ENCODE peak calls at places on chromosomes 2 and 18, in eight cellular contexts. C is RWPE2; I is NCI-H1105 treated with DMSO at 0.1 percent for 48 hours; V is stimulated activated CD8-positive, alpha-beta memory T cell treated with anti-CD3 and anti-CD28 coated beads, Interleukin-15, amount 100 ng/mL, for 48 hours; Y is T-helper 2 cell; J is dorsolateral prefrontal cortex; Q is amniotic stem cell; S is WTC11. P is an unnamed sample.

GRCh38 chr2:20501974-20502373 is 55.1 kb downstream of the RHOB start:
- DNase-seq in C (no peak), I (no peak), V (no peak), Y (no peak), J (no peak), Q (peak; percentile 53), S (no peak), P (no peak)

GRCh38 chr2:182917924-182918323 is 51.5 kb upstream of the FRZB start:
- DNase-seq in C (no peak), I (no peak), V (no peak), Y (no peak), J (no peak), Q (no peak), S (no peak), P (no peak)

GRCh38 chr18:3061581-3062416 is 48.9 kb upstream of the LPIN2 start:
- DNase-seq in C (no peak), I (no peak), V (peak; percentile 40), Y (peak; percentile 87), J (no peak), Q (no peak), S (no peak), P (no peak)

GRCh38 chr2:22143840-22144239 is 1020.1 kb downstream of the TDRD15 start:
- DNase-seq in C (no peak), I (no peak), V (no peak), Y (no peak), J (no peak), Q (no peak), S (no peak), P (no peak)

GRCh38 chr18:323253-323622 is 55.4 kb upstream of the THOC1 start:
- DNase-seq in C (no peak), I (no peak), V (no peak), Y (no peak), J (no peak), Q (no peak), S (no peak), P (no peak)

GRCh38 chr2:70116936-70117554 is 29.8 kb downstream of the PCBP1 start:
- DNase-seq in C (no peak), I (no peak), V (no peak), Y (no peak), J (no peak), Q (no peak), S (no peak), P (no peak)

GRCh38 chr18:79379931-79380815 is 15.6 kb upstream of the NFATC1 start:
- DNase-seq in C (no peak), I (no peak), V (no peak), Y (no peak), J (no peak), Q (no peak), S (no peak), P (no peak)

GRCh38 chr2:189819297-189819704 is 35.1 kb downstream of the PMS1 start:
- DNase-seq in C (no peak), I (no peak), V (no peak), Y (no peak), J (no peak), Q (peak; percentile 20), S (no peak), P (no peak)

GRCh38 chr2:9941996-9942390 is 9.5 kb upstream of the GRHL1 start:
- DNase-seq in C (no peak), I (no peak), V (no peak), Y (no peak), J (no peak), Q (no peak), S (peak; percentile 15), P (no peak)

GRCh38 chr18:35282353-35282752 is 7.7 kb downstream of the ZSCAN30 start:
- DNase-seq in C (no peak), I (no peak), V (no peak), Y (no peak), J (no peak), Q (peak; percentile 72), S (no peak), P (no peak)

GRCh38 chr2:232955856-232956255 is 57.2 kb downstream of the NGEF start:
- DNase-seq in C (no peak), I (no peak), V (no peak), Y (no peak), J (no peak), Q (no peak), S (no peak), P (no peak)

GRCh38 chr18:26286008-26286407 is 59.8 kb downstream of the TAF4B start:
- DNase-seq in C (no peak), I (no peak), V (no peak), Y (peak; percentile 59), J (no peak), Q (no peak), S (no peak), P (no peak)

GRCh38 chr2:47062721-47063120 is 92.4 kb downstream of the STPG4 start:
- DNase-seq in C (no peak), I (no peak), V (no peak), Y (no peak), J (peak; percentile 72), Q (no peak), S (no peak), P (no peak)

GRCh38 chr2:120606931-120607330 is 128.7 kb upstream of the GLI2 start:
- DNase-seq in C (no peak), I (no peak), V (no peak), Y (no peak), J (peak; percentile 37), Q (no peak), S (no peak), P (no peak)

GRCh38 chr2:176854878-176855277 is 357.7 kb upstream of the HNRNPA3 start:
- DNase-seq in C (no peak), I (peak; percentile 46), V (no peak), Y (peak; percentile 65), J (no peak), Q (no peak), S (no peak), P (no peak)

GRCh38 chr2:95039410-95039809 is 13.9 kb downstream of the MAL start:
- DNase-seq in C (no peak), I (no peak), V (peak; percentile 21), Y (no peak), J (no peak), Q (no peak), S (no peak), P (no peak)

GRCh38 chr2:1588994-1589611 is 155.2 kb downstream of the PXDN start:
- DNase-seq in C (peak; percentile 54), I (no peak), V (no peak), Y (no peak), J (no peak), Q (no peak), S (no peak), P (no peak)

GRCh38 chr2:205580591-205580990 is 101.7 kb upstream of the NRP2 start:
- DNase-seq in C (no peak), I (no peak), V (no peak), Y (no peak), J (no peak), Q (no peak), S (no peak), P (no peak)

GRCh38 chr2:126359494-126359893 is 296.5 kb upstream of the GYPC start:
- DNase-seq in C (no peak), I (peak; percentile 15), V (no peak), Y (peak; percentile 6), J (no peak), Q (no peak), S (no peak), P (no peak)

GRCh38 chr2:11540996-11541692 is 7.3 kb downstream of the GREB1 start:
- DNase-seq in C (no peak), I (no peak), V (no peak), Y (no peak), J (no peak), Q (no peak), S (no peak), P (no peak)

GRCh38 chr2:15142069-15142689 is 419.0 kb downstream of the NBAS start:
- DNase-seq in C (no peak), I (no peak), V (peak; percentile 76), Y (peak; percentile 98), J (no peak), Q (no peak), S (no peak), P (no peak)

GRCh38 chr2:161418715-161419337 is 2.7 kb downstream of the TBR1 start:
- DNase-seq in C (no peak), I (no peak), V (no peak), Y (no peak), J (no peak), Q (no peak), S (peak; percentile 65), P (no peak)

GRCh38 chr2:202704248-202704647 is 69.5 kb downstream of the FAM117B start:
- DNase-seq in C (no peak), I (no peak), V (no peak), Y (no peak), J (no peak), Q (no peak), S (no peak), P (no peak)

GRCh38 chr2:165635532-165635931 is 158.5 kb downstream of the GALNT3 start:
- DNase-seq in C (no peak), I (no peak), V (no peak), Y (no peak), J (no peak), Q (no peak), S (no peak), P (no peak)

P was measured in omental fat pad.